ENCODE peak calls at places on chromosomes 11 and 22, in nine cellular contexts. U is cardiac muscle cell; F is IMR-90; D is stimulated activated CD4-positive, alpha-beta T cell treated with anti-CD3 and anti-CD28 coated beads, Interleukin-12 subunit alpha, Interleukin-12 subunit beta, amount 100 ng/mL, for 4 hours; J is ACHN; V is bronchial epithelial cell; R is sciatic nerve; P is LoVo; H is central memory CD4-positive, alpha-beta T cell. Y is an unnamed sample.

GRCh38 chr22:42562282-42562681 is 8.5 kb downstream of the SERHL2 start:
- DNase-seq in H (no peak), V (no peak), U (no peak), D (no peak), F (no peak), P (no peak), R (no peak), J (no peak), Y (no peak)

GRCh38 chr22:49137216-49137840 is 690.3 kb downstream of the BRD1 start:
- DNase-seq in J (no peak), H (no peak), U (no peak), P (no peak), R (no peak), D (no peak), F (no peak), V (no peak), Y (no peak)

GRCh38 chr11:35267504-35267903 is 128.5 kb downstream of the CD44 start:
- DNase-seq in F (peak; percentile 91), D (no peak), P (no peak), J (peak; percentile 36), V (no peak), U (no peak), R (no peak), H (no peak), Y (no peak)

GRCh38 chr11:7572001-7572712 is 58.4 kb downstream of the PPFIBP2 start:
- DNase-seq in D (no peak), F (peak; percentile 34), P (peak; percentile 7), V (no peak), U (no peak), H (no peak), J (no peak), R (no peak), Y (no peak)

GRCh38 chr11:65912840-65913239 is 6.0 kb downstream of the C11orf68 start:
- DNase-seq in P (no peak), V (peak; percentile 91), F (peak; percentile 91), H (no peak), U (no peak), D (no peak), J (peak; percentile 44), R (no peak), Y (no peak)

GRCh38 chr11:31106963-31107576 is 262.5 kb downstream of the DCDC1 start:
- DNase-seq in J (peak; percentile 54), F (peak; percentile 7), V (peak; percentile 39), H (peak; percentile 12), P (peak; percentile 42), D (peak; percentile 28), U (peak; percentile 80), R (peak; percentile 65), Y (no peak)

GRCh38 chr11:46345131-46345597 is 2.1 kb upstream of the DGKZ start:
- DNase-seq in H (no peak), D (no peak), R (no peak), F (no peak), J (no peak), P (no peak), U (no peak), V (peak; percentile 88), Y (no peak)

GRCh38 chr22:19859861-19860510 is 5.3 kb upstream of the GNB1L start:
- DNase-seq in U (no peak), J (no peak), R (no peak), P (no peak), D (no peak), H (no peak), V (no peak), F (no peak), Y (no peak)

GRCh38 chr11:118913411-118914125 is 12.2 kb downstream of the BCL9L start:
- DNase-seq in D (no peak), V (no peak), H (peak; percentile 48), P (no peak), R (peak; percentile 64), J (no peak), F (no peak), U (no peak), Y (peak; percentile 35)

GRCh38 chr22:48052621-48052890 is 1290.1 kb downstream of the TBC1D22A start:
- DNase-seq in H (no peak), V (no peak), J (no peak), D (no peak), P (no peak), F (no peak), U (no peak), R (no peak), Y (no peak)

GRCh38 chr11:7525424-7525823 is 11.6 kb downstream of the PPFIBP2 start:
- DNase-seq in U (no peak), R (no peak), D (no peak), V (no peak), P (no peak), F (no peak), H (no peak), J (no peak), Y (no peak)

GRCh38 chr11:100612766-100613165 is 74.3 kb upstream of the ARHGAP42 start:
- DNase-seq in F (no peak), V (no peak), H (no peak), P (no peak), D (no peak), U (no peak), J (no peak), R (no peak), Y (no peak)

GRCh38 chr11:8261316-8261715 is 2.4 kb downstream of the LMO1 start:
- DNase-seq in J (no peak), R (peak; percentile 45), V (no peak), H (no peak), D (no peak), U (no peak), P (no peak), F (no peak), Y (no peak)

GRCh38 chr11:61364012-61364396 is 1.8 kb downstream of the TMEM138 start:
- DNase-seq in D (no peak), F (no peak), P (no peak), U (no peak), V (no peak), H (no peak), R (no peak), J (no peak), Y (no peak)

GRCh38 chr22:33325232-33326004 is 267.2 kb upstream of the SYN3 start:
- DNase-seq in R (no peak), V (peak; percentile 21), U (peak; percentile 60), D (no peak), J (no peak), P (no peak), H (no peak), F (no peak), Y (no peak)

GRCh38 chr11:24496371-24496727 is 504 bp upstream of the LUZP2 start:
- DNase-seq in P (no peak), V (no peak), H (no peak), U (no peak), R (no peak), F (peak; percentile 18), D (no peak), J (no peak), Y (no peak)

GRCh38 chr11:119085523-119085878 is 820 bp downstream of the HMBS start:
- DNase-seq in U (no peak), F (no peak), H (no peak), D (peak; percentile 41), P (no peak), J (no peak), V (no peak), R (no peak), Y (no peak)

GRCh38 chr11:19370100-19370861 is 129.5 kb upstream of the E2F8 start:
- DNase-seq in H (no peak), R (peak; percentile 68), D (no peak), U (no peak), J (no peak), F (peak; percentile 31), V (peak; percentile 83), P (no peak), Y (no peak)